ENCODE peak calls at places on chromosomes 4 and X, in seven cellular contexts. N, K, T, G, X, W and Y are unnamed samples.

GRCh38 chr4:75653845-75654503 is 19.2 kb downstream of the G3BP2 start:
- DNase-seq in N (no peak), K (no peak), T (no peak), G (peak), X (no peak), W (no peak), Y (peak)

GRCh38 chr4:81257021-81257420 is 42.0 kb upstream of the PRKG2 start:
- DNase-seq in N (no peak), K (no peak), T (no peak), G (no peak), X (no peak), W (no peak), Y (no peak)

GRCh38 chr4:113384600-113384999 is 335.1 kb downstream of the ANK2 start:
- DNase-seq in N (no peak), K (no peak), T (no peak), G (no peak), X (no peak), W (no peak), Y (no peak)

GRCh38 chrX:115226929-115227328 is 7.0 kb downstream of the LRCH2 start:
- DNase-seq in N (no peak), K (peak), T (no peak), G (peak), X (peak), W (no peak), Y (peak)

GRCh38 chr4:40842318-40842717 is 92.6 kb downstream of the NSUN7 start:
- DNase-seq in N (no peak), K (no peak), T (no peak), G (no peak), X (no peak), W (no peak), Y (no peak)

GRCh38 chr4:1242506-1243450 is 6.2 kb downstream of the CTBP1 start:
- DNase-seq in N (no peak), K (no peak), T (peak), G (no peak), X (no peak), W (no peak), Y (no peak)

GRCh38 chrX:151974336-151975227 is at the start of gene GABRE:
- DNase-seq in N (no peak), K (peak), T (peak), G (peak), X (no peak), W (no peak), Y (peak)

GRCh38 chrX:39377773-39378172 is 576.5 kb downstream of the MID1IP1 start:
- DNase-seq in N (no peak), K (no peak), T (no peak), G (no peak), X (no peak), W (no peak), Y (no peak)

GRCh38 chrX:131564553-131565229 is 20.8 kb downstream of the OR13H1 start:
- DNase-seq in N (no peak), K (no peak), T (no peak), G (no peak), X (no peak), W (no peak), Y (no peak)

GRCh38 chrX:76064825-76065224 is 108.0 kb upstream of the PBDC1 start:
- DNase-seq in N (no peak), K (no peak), T (no peak), G (no peak), X (peak), W (no peak), Y (no peak)

GRCh38 chr4:154389142-154389541 is 102.5 kb downstream of the DCHS2 start:
- DNase-seq in N (no peak), K (no peak), T (no peak), G (peak), X (no peak), W (no peak), Y (no peak)

GRCh38 chr4:153197301-153197700 is 6.9 kb upstream of the TRIM2 start:
- DNase-seq in N (no peak), K (no peak), T (no peak), G (no peak), X (no peak), W (no peak), Y (no peak)

GRCh38 chr4:3749081-3749480 is 17.1 kb upstream of the ADRA2C start:
- DNase-seq in N (no peak), K (no peak), T (no peak), G (no peak), X (no peak), W (no peak), Y (no peak)

GRCh38 chrX:109533005-109533404 is 3.6 kb upstream of the NXT2 start:
- DNase-seq in N (no peak), K (no peak), T (no peak), G (no peak), X (peak), W (no peak), Y (no peak)

GRCh38 chrX:138711399-138712347 is at the start of gene FGF13:
- DNase-seq in N (no peak), K (no peak), T (peak), G (peak), X (peak), W (no peak), Y (peak)
- TF ChIP-seq CTCF in N (peak), K (no peak), T (no peak), G (peak), X (peak), W (no peak), Y (no peak)

DNA sequence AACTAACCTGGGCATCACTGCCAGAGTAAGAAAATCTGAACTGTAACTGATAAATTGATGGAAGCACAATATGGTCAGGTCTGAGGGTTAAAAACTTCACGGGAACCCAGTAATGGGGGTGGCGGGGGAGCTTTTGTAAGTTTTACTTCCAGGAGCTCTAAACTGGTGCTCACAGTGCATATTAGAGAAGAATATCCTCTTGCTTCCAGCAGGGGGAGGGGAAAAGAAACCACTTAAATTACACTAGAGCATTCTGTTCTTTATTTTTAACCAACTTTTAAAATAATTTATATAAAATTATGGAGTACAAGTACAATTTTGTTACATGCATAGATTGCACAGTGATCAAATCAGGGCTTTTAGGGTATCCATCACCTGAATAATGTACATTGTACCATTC is 33.7 kb downstream of the WDR17 start:
- DNase-seq in N (no peak), K (no peak), T (no peak), G (no peak), X (no peak), W (no peak), Y (no peak)
- TF ChIP-seq CTCF in N (no peak), K (no peak), T (no peak), G (no peak), X (no peak), W (no peak), Y (peak)

GRCh38 chrX:107729558-107730297 is 45.9 kb downstream of the TSC22D3 start:
- DNase-seq in N (no peak), K (peak), T (no peak), G (peak), X (no peak), W (no peak), Y (no peak)
- TF ChIP-seq CTCF in N (no peak), K (no peak), T (no peak), G (no peak), X (no peak), W (no peak), Y (no peak)

GRCh38 chr4:89539374-89539773 is 231.8 kb upstream of the GPRIN3 start:
- DNase-seq in N (peak), K (no peak), T (no peak), G (no peak), X (no peak), W (no peak), Y (no peak)
- TF ChIP-seq CTCF in N (no peak), K (no peak), T (no peak), G (no peak), X (no peak), W (no peak), Y (no peak)

GRCh38 chr4:182856862-182857261 is 60.3 kb downstream of the DCTD start:
- DNase-seq in N (no peak), K (no peak), T (no peak), G (no peak), X (no peak), W (no peak), Y (no peak)
- TF ChIP-seq CTCF in N (no peak), K (no peak), T (no peak), G (no peak), X (no peak), W (no peak), Y (no peak)

GRCh38 chr4:17450431-17450830 is 61.5 kb downstream of the QDPR start:
- DNase-seq in N (no peak), K (no peak), T (no peak), G (no peak), X (no peak), W (no peak), Y (no peak)

GRCh38 chr4:17447056-17447455 is 64.8 kb downstream of the QDPR start:
- DNase-seq in N (no peak), K (no peak), T (no peak), G (no peak), X (no peak), W (no peak), Y (no peak)

GRCh38 chr4:17448689-17449088 is 63.2 kb downstream of the QDPR start:
- DNase-seq in N (no peak), K (no peak), T (no peak), G (no peak), X (peak), W (no peak), Y (no peak)

DNA sequence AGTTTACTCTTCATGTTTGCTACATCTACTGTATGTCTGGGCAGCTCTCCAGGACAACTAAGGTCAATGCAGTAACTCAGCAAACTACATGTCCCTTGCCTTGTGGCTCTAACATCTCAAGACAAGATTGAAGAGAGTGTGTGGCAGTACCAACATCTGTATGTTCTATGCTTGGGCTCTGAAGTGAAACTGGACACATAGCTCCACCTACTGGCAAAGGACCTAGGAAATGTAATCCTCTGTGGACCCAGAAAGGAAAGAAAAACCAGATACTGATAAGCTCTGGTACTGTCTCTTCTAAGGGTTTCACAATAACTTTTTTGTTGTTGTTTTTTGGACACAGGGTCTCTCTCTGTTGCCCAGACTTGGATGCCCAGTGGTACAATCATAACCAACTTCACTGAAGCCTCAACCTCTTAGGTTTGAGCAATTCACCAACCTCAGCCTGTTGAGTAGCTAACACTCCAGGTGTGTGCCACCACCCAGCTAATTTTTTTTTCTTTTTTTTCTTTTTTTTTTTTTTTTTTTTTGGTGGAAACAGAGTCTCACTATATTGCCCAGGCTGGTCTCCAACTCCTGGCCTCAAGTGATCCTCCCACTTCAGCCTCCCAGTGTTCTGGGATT is 64.1 kb downstream of the QDPR start:
- DNase-seq in N (peak), K (peak), T (peak), G (peak), X (peak), W (no peak), Y (peak)
- TF ChIP-seq CTCF in N (peak), K (peak), T (peak), G (peak), X (peak), W (no peak), Y (peak)

DNA sequence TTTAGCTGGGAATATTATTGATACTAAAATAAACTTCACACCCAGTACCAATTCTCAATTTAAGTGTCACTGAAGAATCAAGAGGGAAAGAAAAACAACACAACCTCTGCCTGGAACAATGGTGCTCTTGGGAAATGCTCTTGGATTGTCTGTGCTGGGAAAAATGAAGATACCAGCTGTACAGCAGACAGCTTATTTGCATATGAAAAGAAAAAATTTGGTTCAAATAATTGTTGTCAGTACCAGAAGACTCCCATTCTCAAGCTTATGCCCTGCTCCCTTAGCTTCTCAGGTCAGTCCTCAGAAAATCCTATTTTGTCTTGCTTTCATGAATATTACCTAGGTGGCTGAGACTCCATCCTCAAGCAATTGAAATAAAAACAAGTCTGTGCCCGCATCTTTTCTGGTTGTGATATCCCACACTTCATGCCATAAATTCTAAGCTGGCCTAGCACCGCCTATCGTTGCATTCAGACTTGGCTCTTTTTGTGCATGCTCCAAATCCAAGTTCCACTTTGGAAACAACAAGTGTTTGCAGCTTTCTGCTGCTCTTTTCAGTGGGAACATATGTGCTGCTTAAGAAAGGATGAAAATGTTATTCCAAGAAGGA is 431.7 kb downstream of the INPP4B start:
- DNase-seq in N (no peak), K (no peak), T (no peak), G (no peak), X (no peak), W (no peak), Y (no peak)
- TF ChIP-seq CTCF in N (no peak), K (no peak), T (no peak), G (no peak), X (no peak), W (no peak), Y (no peak)

GRCh38 chr4:161564230-161564834 is 599.5 kb downstream of the FSTL5 start:
- DNase-seq in N (no peak), K (no peak), T (no peak), G (peak), X (peak), W (no peak), Y (no peak)
- TF ChIP-seq CTCF in N (peak), K (no peak), T (no peak), G (peak), X (no peak), W (no peak), Y (peak)

GRCh38 chr4:186554485-186554884 is 882 bp downstream of the MTNR1A start:
- DNase-seq in N (no peak), K (peak), T (peak), G (peak), X (no peak), W (no peak), Y (peak)
- TF ChIP-seq CTCF in N (peak), K (no peak), T (peak), G (peak), X (no peak), W (no peak), Y (no peak)

DNA sequence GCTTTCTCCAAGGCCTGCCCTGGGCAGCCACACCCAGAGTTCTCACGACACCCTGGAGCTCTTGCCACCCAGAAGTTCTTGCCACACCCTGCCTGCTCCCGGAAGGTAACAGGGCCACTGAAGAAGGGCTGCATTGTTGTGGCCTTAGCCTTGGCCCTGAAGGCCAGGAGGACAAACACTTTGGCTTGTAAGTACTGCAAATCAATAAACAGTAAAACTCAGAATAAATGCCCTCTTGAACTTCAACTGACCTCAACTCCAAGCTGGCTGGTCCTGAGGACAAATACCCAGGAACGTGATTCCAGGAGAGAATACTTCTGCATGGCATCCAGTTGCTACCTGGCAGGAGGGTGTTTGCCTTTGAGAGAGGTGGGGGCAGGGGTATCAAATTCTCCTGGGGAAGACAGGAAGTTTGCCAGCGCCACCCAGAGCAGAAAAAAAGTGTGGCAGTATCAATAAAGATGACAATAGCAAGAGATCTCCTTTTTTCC is 54.1 kb downstream of the TLR10 start:
- DNase-seq in N (no peak), K (peak), T (peak), G (no peak), X (peak), W (no peak), Y (no peak)
- TF ChIP-seq CTCF in N (no peak), K (no peak), T (peak), G (no peak), X (no peak), W (no peak), Y (no peak)